ENCODE peak calls at places on chromosomes 11 and 22, in six cellular contexts. D is ovary, E is esophagus muscularis mucosa, T is gastrocnemius medialis, U is body of pancreas, B is A549. K is an unnamed sample.

GRCh38 chr11:6052374-6052773 is 21.8 kb upstream of the OR56A1 start:
- DNase-seq in D (no peak), E (no peak), T (no peak), U (no peak), B (no peak), K (no peak)

GRCh38 chr11:8229299-8230177 is 34.1 kb downstream of the LMO1 start:
- DNase-seq in D (no peak), E (no peak), T (no peak), U (peak), B (no peak), K (peak)

GRCh38 chr11:112605093-112605666 is 344.5 kb upstream of the PLET1 start:
- DNase-seq in D (no peak), E (no peak), T (no peak), U (no peak), B (no peak), K (no peak)

GRCh38 chr11:35142481-35143207 is 3.7 kb downstream of the CD44 start:
- DNase-seq in D (no peak), E (no peak), T (no peak), U (peak), B (no peak), K (no peak)

GRCh38 chr11:109526061-109526460 is 104.1 kb downstream of the C11orf87 start:
- DNase-seq in D (no peak), E (no peak), T (no peak), U (no peak), B (no peak), K (no peak)

GRCh38 chr22:39431821-39432251 is 25.0 kb upstream of the MGAT3 start:
- DNase-seq in D (no peak), E (no peak), T (peak), U (no peak), B (no peak), K (no peak)

GRCh38 chr11:19873730-19874129 is 161.1 kb downstream of the NAV2 start:
- DNase-seq in D (no peak), E (no peak), T (no peak), U (no peak), B (no peak), K (no peak)

GRCh38 chr11:78684377-78684776 is 109.7 kb upstream of the NARS2 start:
- DNase-seq in D (no peak), E (no peak), T (no peak), U (no peak), B (no peak), K (no peak)

GRCh38 chr11:17221968-17222367 is 14.2 kb upstream of the PIK3C2A start:
- DNase-seq in D (no peak), E (no peak), T (no peak), U (no peak), B (no peak), K (no peak)

GRCh38 chr11:110883266-110883665 is 171.0 kb upstream of the ARHGAP20 start:
- DNase-seq in D (no peak), E (no peak), T (no peak), U (no peak), B (no peak), K (no peak)

GRCh38 chr11:110471315-110471714 is 41.6 kb downstream of the FDX1 start:
- DNase-seq in D (no peak), E (no peak), T (no peak), U (no peak), B (no peak), K (no peak)

GRCh38 chr11:36465449-36466163 is 44.5 kb downstream of the TRAF6 start:
- DNase-seq in D (no peak), E (peak), T (no peak), U (no peak), B (no peak), K (no peak)

GRCh38 chr11:99418927-99419707 is 398.4 kb downstream of the CNTN5 start:
- DNase-seq in D (no peak), E (no peak), T (no peak), U (no peak), B (no peak), K (no peak)

GRCh38 chr11:63829823-63830489 is 9.0 kb upstream of the MARK2 start:
- DNase-seq in D (no peak), E (no peak), T (no peak), U (no peak), B (peak), K (no peak)

GRCh38 chr22:44680481-44680894 is 21.5 kb upstream of the PRR5 start:
- DNase-seq in D (no peak), E (no peak), T (no peak), U (no peak), B (no peak), K (no peak)

GRCh38 chr22:27133951-27134664 is 476.7 kb downstream of the MIAT start:
- DNase-seq in D (no peak), E (no peak), T (peak), U (no peak), B (peak), K (no peak)

GRCh38 chr11:130513132-130513531 is 64.7 kb downstream of the ADAMTS15 start:
- DNase-seq in D (no peak), E (peak), T (peak), U (no peak), B (no peak), K (no peak)

GRCh38 chr22:20237480-20238440 is 30.4 kb downstream of the RTN4R start:
- DNase-seq in D (peak), E (no peak), T (peak), U (no peak), B (no peak), K (no peak)

GRCh38 chr22:22463855-22464540 is 44.5 kb downstream of the ZNF280B start:
- DNase-seq in D (no peak), E (no peak), T (no peak), U (peak), B (peak), K (peak)

GRCh38 chr22:43213066-43213465 is 26.1 kb upstream of the TTLL12 start:
- DNase-seq in D (no peak), E (no peak), T (no peak), U (no peak), B (no peak), K (peak)

GRCh38 chr11:94519478-94520084 is 7.3 kb downstream of the C11orf97 start:
- DNase-seq in D (no peak), E (no peak), T (no peak), U (no peak), B (no peak), K (no peak)

GRCh38 chr22:39349506-39349966 is 255 bp upstream of the SYNGR1 start:
- DNase-seq in D (peak), E (no peak), T (no peak), U (peak), B (no peak), K (peak)

GRCh38 chr11:129997513-129997912 is 5.1 kb downstream of the PRDM10 start:
- DNase-seq in D (no peak), E (no peak), T (no peak), U (no peak), B (no peak), K (no peak)

GRCh38 chr11:72224587-72225410 is at the start of gene INPPL1:
- DNase-seq in D (peak), E (no peak), T (peak), U (peak), B (no peak), K (peak)

GRCh38 chr22:32558681-32559355 is 84.2 kb downstream of the FBXO7 start:
- DNase-seq in D (no peak), E (no peak), T (peak), U (no peak), B (peak), K (no peak)

GRCh38 chr11:112210890-112211289 is 15.3 kb upstream of the PTS start:
- DNase-seq in D (no peak), E (no peak), T (no peak), U (no peak), B (no peak), K (no peak)

GRCh38 chr11:72812968-72813739 is 1.1 kb upstream of the ATG16L2 start:
- DNase-seq in D (peak), E (no peak), T (peak), U (peak), B (peak), K (no peak)

GRCh38 chr11:63567044-63567840 is 4.1 kb upstream of the PLAAT2 start:
- DNase-seq in D (no peak), E (peak), T (peak), U (peak), B (peak), K (peak)

GRCh38 chr11:108220721-108221346 is 1.6 kb downstream of the NPAT start:
- DNase-seq in D (no peak), E (no peak), T (no peak), U (no peak), B (no peak), K (no peak)
- TF ChIP-seq POLR2A in D (no peak), E (no peak), T (no peak), U (no peak), B (no peak), K (no peak)

DNA sequence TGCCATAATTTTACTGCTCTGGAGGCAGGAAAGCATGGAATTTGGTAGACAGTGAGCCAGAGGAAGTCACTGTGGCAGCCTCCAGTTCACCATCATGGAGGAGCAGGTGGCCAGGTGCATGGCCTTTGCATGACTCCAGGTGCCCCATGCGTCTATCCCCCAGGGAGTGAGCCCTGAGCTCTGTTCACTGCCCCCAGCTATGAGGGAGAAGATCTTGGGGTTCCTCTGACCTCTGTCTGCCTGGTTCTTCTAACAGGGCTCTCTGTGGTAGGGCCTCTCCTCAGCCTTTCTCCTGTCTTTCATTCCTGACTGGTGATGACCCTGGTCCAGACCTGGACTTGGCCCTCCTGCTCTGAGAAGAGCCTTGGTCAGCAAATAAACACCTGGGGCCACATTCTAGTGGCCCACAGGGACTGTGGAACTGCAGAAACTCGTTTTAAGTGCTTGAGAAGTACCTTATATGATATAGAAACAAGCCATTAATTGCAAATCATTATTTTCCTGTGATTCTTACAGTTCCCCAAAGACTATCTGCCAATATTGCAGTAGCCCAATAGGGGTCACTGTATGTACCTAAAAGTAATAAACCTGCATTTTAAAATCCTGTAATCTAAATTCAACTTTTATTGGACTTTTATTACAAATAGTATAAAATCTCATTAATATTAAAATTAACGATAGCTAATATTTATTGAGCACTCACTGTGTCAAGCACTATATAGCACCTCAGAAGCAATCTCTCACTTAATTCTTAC is 120.0 kb upstream of the SYT13 start:
- DNase-seq in D (no peak), E (no peak), T (no peak), U (no peak), B (peak), K (no peak)
- TF ChIP-seq CTCF in D (no peak), E (peak), T (no peak), U (peak), B (peak), K (peak)

GRCh38 chr11:133865466-133865865 is 20.2 kb upstream of the SPATA19 start:
- DNase-seq in D (no peak), E (no peak), T (no peak), U (no peak), B (no peak), K (no peak)
- H3K27ac ChIP-seq in D (no peak), E (no peak), T (no peak), U (no peak), B (no peak), K (no peak)

DNA sequence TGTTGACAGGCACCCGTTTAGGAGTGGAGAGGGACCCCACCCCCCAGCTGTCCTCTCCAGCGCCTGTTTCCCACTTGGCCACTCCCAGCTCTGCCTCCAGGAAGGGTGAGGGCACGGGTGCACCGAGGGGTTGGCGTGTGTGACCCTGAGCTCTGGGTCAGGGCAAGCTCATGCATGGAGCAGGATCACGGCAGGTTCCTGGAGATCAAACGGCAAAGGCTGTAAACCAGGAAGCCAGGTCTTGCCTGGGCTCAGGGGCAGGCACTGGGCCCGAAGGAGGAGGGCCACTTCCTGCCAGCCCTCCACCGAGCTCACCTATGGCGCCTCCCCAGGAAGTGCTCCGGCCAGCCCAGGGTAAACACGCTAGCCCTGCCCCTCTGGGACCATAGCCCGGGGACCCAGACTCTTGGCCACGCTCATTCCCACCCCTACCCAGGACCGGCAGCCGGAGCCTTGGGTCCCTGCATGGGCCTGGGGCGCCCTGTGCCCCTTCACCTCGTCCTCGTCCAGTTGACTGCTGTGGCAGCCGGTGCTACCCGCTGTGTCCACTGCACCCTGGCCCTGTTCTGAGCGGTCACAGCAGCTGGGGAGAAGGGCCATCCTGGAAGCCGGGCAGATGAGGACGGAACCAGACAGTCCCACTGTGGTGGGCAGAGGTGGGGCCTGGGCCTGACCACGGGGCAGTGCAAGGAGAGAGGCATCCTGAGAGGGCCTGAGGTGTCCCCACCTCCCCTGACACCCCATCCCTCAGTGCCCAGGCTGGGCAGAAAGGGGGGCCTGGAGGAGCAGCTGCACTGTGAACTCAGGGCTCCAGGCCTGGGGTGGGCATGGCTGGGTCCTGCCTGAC is 1.0 kb upstream of the EPS8L2 start:
- DNase-seq in D (peak), E (no peak), T (peak), U (peak), B (peak), K (no peak)
- TF ChIP-seq POLR2A in D (no peak), E (no peak), T (no peak), U (peak), B (peak), K (no peak)

DNA sequence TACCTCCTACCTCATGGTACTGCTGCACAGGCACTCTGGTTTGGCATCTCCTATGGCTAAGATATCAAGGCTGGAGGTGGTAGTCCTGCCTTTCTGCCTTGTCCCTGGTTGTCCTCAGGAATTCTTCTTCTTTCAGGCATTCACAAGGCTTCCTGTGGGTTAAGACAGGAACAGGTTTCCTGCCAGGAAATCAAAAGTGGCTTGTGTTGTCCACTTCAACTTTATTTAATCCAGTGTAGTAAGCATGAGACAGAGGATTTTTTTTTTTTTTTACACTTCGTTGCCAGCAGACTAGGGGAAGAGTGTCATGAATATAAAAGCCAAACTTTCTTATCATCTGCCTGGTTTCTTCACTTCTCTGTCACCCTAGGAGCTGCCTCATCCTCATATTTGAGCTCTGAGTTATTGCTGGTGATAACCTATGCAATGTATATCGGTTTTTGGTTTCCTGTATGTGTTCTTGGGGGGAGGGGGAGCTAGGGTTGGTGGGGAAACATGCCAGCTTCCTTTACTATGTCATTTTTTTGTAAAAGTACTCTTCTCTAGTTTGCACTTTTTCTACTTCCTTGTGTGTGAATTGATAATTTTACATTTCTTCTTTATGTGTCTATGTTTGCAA is 50.2 kb downstream of the XKR3 start:
- DNase-seq in D (no peak), E (no peak), T (no peak), U (no peak), B (no peak), K (no peak)
- TF ChIP-seq CTCF in D (no peak), E (no peak), T (no peak), U (no peak), B (no peak), K (no peak)

GRCh38 chr22:25134451-25134850 is 65.2 kb upstream of the CRYBB3 start:
- DNase-seq in D (no peak), E (no peak), T (peak), U (no peak), B (no peak), K (no peak)

GRCh38 chr22:25137577-25138525 is 61.8 kb upstream of the CRYBB3 start:
- DNase-seq in D (no peak), E (no peak), T (peak), U (peak), B (no peak), K (no peak)

GRCh38 chr22:25139062-25139461 is 60.6 kb upstream of the CRYBB3 start:
- DNase-seq in D (peak), E (no peak), T (no peak), U (no peak), B (no peak), K (no peak)

GRCh38 chr22:25134028-25134427 is 65.6 kb upstream of the CRYBB3 start:
- DNase-seq in D (no peak), E (no peak), T (no peak), U (peak), B (no peak), K (no peak)

GRCh38 chr22:25136953-25137576 is 62.6 kb upstream of the CRYBB3 start:
- DNase-seq in D (no peak), E (no peak), T (peak), U (no peak), B (no peak), K (no peak)
- H3K27ac ChIP-seq in D (no peak), E (peak), T (peak), U (peak), B (no peak), K (no peak)

GRCh38 chr22:31286360-31287255 is 5.7 kb downstream of the PIK3IP1 start:
- DNase-seq in D (no peak), E (no peak), T (no peak), U (no peak), B (no peak), K (peak)
- TF ChIP-seq POLR2A in D (no peak), E (no peak), T (no peak), U (no peak), B (no peak), K (no peak)

GRCh38 chr22:36334081-36334831 is 53.5 kb downstream of the MYH9 start:
- DNase-seq in D (no peak), E (no peak), T (no peak), U (peak), B (peak), K (no peak)
- TF ChIP-seq CTCF in D (no peak), E (peak), T (no peak), U (peak), B (no peak), K (no peak)

DNA sequence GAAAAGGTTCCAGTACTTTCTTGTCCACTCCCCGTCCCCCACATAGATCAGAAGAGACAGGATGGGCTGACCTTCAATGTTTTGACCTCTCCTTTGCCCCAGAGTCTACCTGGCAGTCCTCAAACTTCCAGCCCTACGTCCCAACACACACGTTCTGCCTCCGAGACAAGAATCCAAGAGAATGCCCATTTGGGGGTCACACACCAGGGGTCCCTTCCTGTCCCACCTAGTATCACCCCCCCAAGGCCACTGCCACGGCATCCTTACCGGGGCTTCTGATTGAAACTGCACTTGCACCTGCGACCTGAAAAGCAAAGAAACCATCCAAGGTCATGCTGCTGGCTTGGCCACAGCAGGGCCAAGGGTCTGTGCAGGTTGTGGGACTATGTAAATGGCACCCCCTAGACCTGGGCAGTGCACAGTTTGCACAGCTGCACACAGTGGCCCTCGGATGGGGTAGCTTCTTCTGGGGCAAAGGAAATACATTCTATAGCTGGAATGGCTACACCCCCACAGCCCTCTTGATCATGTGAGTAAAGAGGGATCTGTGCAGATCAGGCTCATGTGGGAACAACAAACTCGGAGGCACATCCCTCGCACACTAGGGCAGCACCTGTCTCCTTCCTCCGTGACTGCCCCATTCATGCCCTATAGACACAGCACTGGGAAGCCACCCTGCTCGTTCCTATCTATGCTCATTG is 16.5 kb upstream of the FXYD2 start:
- DNase-seq in D (no peak), E (no peak), T (no peak), U (no peak), B (no peak), K (peak)
- H3K27ac ChIP-seq in D (no peak), E (no peak), T (no peak), U (no peak), B (no peak), K (no peak)